ENCODE peak calls at places on chromosomes 3 and 15, in seven cellular contexts. K is cardiac muscle cell; L is activated CD8-positive, alpha-beta memory T cell treated with anti-CD3 and anti-CD28 coated beads, Interleukin-2, amount 50 U/mL, for 48 hours; H is activated CD4-positive, alpha-beta memory T cell treated with anti-CD3 and anti-CD28 coated beads, Interleukin-2, amount 10 ng/mL, durations not matched to agents 7 days and 5 days; N is activated gamma-delta T cell treated with anti-CD3 and anti-CD28 coated beads, Interleukin-2, amount 50 U/mL, for 16 hours; Q is body of pancreas; V is activated naive CD4-positive, alpha-beta T cell treated with anti-CD3 and anti-CD28 coated beads, Interleukin-2, amount 50 U/mL, for 16 hours. Y is an unnamed sample.

GRCh38 chr3:142009029-142009428 is 132.6 kb downstream of the ATP1B3 start:
- DNase-seq in N (no peak), L (no peak), H (no peak), Q (no peak), V (no peak), K (no peak), Y (no peak)

GRCh38 chr3:177475266-177475665 is 278.0 kb upstream of the TBL1XR1 start:
- DNase-seq in H (no peak), N (no peak), K (no peak), V (no peak), L (no peak), Q (no peak), Y (no peak)

GRCh38 chr3:21216598-21216997 is 534.4 kb downstream of the ZNF385D start:
- DNase-seq in L (no peak), N (no peak), K (peak), H (no peak), Q (no peak), V (no peak), Y (no peak)

GRCh38 chr3:120622870-120623718 is 27.0 kb downstream of the NDUFB4 start:
- DNase-seq in Q (no peak), H (peak), K (no peak), L (no peak), V (no peak), N (no peak), Y (no peak)

GRCh38 chr3:114624676-114625181 is 330.9 kb downstream of the TIGIT start:
- DNase-seq in V (no peak), Q (peak), H (no peak), L (no peak), K (peak), N (no peak), Y (no peak)

GRCh38 chr3:162096874-162097273 is 600.3 kb downstream of the OTOL1 start:
- DNase-seq in K (no peak), L (no peak), N (no peak), Q (no peak), H (no peak), V (no peak), Y (no peak)

GRCh38 chr15:73782339-73782979 is 29.3 kb upstream of the INSYN1 start:
- DNase-seq in V (no peak), N (no peak), L (no peak), Q (no peak), K (no peak), H (no peak), Y (no peak)

GRCh38 chr3:133663569-133664313 is 2.0 kb upstream of the TOPBP1 start:
- DNase-seq in L (no peak), V (no peak), H (peak), N (peak), Q (peak), K (peak), Y (no peak)

GRCh38 chr15:82986442-82986780 is 401 bp downstream of the RAMAC start:
- DNase-seq in H (no peak), Q (no peak), K (peak), V (peak), N (no peak), L (no peak), Y (no peak)

GRCh38 chr3:119160815-119161214 is 12.6 kb upstream of the UPK1B start:
- DNase-seq in H (no peak), N (no peak), K (no peak), Q (no peak), L (no peak), V (no peak), Y (no peak)

GRCh38 chr15:60095711-60096110 is 91.6 kb downstream of the FOXB1 start:
- DNase-seq in H (no peak), Q (no peak), L (no peak), K (peak), V (no peak), N (no peak), Y (no peak)

GRCh38 chr15:62644216-62644873 is 398.2 kb upstream of the TPM1 start:
- DNase-seq in L (no peak), N (no peak), K (no peak), Q (no peak), V (no peak), H (no peak), Y (no peak)

GRCh38 chr3:129587061-129587460 is 19.4 kb downstream of the PLXND1 start:
- DNase-seq in N (no peak), L (no peak), H (no peak), Q (no peak), V (no peak), K (no peak), Y (no peak)

GRCh38 chr15:74040115-74040850 is 42.1 kb downstream of the GOLGA6A start:
- DNase-seq in H (no peak), L (no peak), V (no peak), Q (peak), K (peak), N (no peak), Y (no peak)

GRCh38 chr3:53295410-53295809 is 39.6 kb upstream of the TKT start:
- DNase-seq in H (no peak), L (no peak), V (no peak), K (no peak), Q (no peak), N (no peak), Y (no peak)

GRCh38 chr3:140187028-140187427 is 252.0 kb downstream of the CLSTN2 start:
- DNase-seq in L (no peak), Q (no peak), K (no peak), N (no peak), V (no peak), H (no peak), Y (no peak)

GRCh38 chr3:42547401-42547945 is 34.3 kb downstream of the SEC22C start:
- DNase-seq in K (peak), Q (peak), V (peak), N (peak), H (peak), L (peak), Y (peak)

GRCh38 chr3:61387817-61388216 is 136.6 kb upstream of the FHIT start:
- DNase-seq in L (no peak), K (no peak), H (no peak), Q (no peak), V (no peak), N (no peak), Y (no peak)

GRCh38 chr3:25572336-25572735 is 92.4 kb downstream of the TOP2B start:
- DNase-seq in V (no peak), N (no peak), H (no peak), K (no peak), Q (no peak), L (no peak), Y (no peak)

GRCh38 chr3:42588625-42589024 is 2.0 kb upstream of the SS18L2 start:
- DNase-seq in Q (no peak), H (no peak), L (no peak), N (no peak), V (no peak), K (no peak), Y (no peak)

GRCh38 chr3:65721386-65721785 is 317.3 kb downstream of the MAGI1 start:
- DNase-seq in N (no peak), H (no peak), L (no peak), V (no peak), Q (no peak), K (no peak), Y (no peak)

GRCh38 chr15:69293741-69294615 is 4.7 kb upstream of the PAQR5 start:
- DNase-seq in N (no peak), K (no peak), L (no peak), V (no peak), H (no peak), Q (no peak), Y (peak)

GRCh38 chr3:56980798-56981390 is 79.6 kb upstream of the SPATA12 start:
- DNase-seq in L (peak), V (peak), Q (no peak), N (peak), H (peak), K (peak), Y (peak)

GRCh38 chr3:67077656-67078055 is 79.5 kb downstream of the KBTBD8 start:
- DNase-seq in V (no peak), Q (no peak), N (no peak), H (no peak), L (no peak), K (peak), Y (no peak)

GRCh38 chr3:159818399-159818798 is 170.2 kb upstream of the IL12A start:
- DNase-seq in V (no peak), L (no peak), K (no peak), Q (no peak), H (no peak), N (no peak), Y (no peak)

GRCh38 chr3:40215015-40215414 is 94.5 kb upstream of the EIF1B start:
- DNase-seq in H (no peak), N (no peak), Q (no peak), K (no peak), V (no peak), L (no peak), Y (no peak)

GRCh38 chr3:14547693-14548092 is 7.6 kb upstream of the GRIP2 start:
- DNase-seq in Q (no peak), N (no peak), V (no peak), K (no peak), H (no peak), L (no peak), Y (no peak)

GRCh38 chr15:64870350-64870749 is 28.6 kb downstream of the PLEKHO2 start:
- DNase-seq in Q (no peak), L (no peak), H (no peak), N (no peak), V (no peak), K (no peak), Y (no peak)

GRCh38 chr15:51971353-51972133 is at the start of gene LEO1:
- DNase-seq in K (peak), V (peak), L (peak), H (peak), N (peak), Q (peak), Y (peak)

GRCh38 chr15:25437751-25438600 is 848 bp downstream of the UBE3A start:
- DNase-seq in H (peak), N (peak), K (peak), Q (peak), L (peak), V (peak), Y (peak)

GRCh38 chr15:29656636-29657475 is 165.4 kb downstream of the TJP1 start:
- DNase-seq in H (no peak), Q (no peak), K (peak), L (no peak), N (no peak), V (no peak), Y (peak)

GRCh38 chr15:100788080-100788730 is 91.4 kb upstream of the ALDH1A3 start:
- DNase-seq in H (peak), L (peak), K (no peak), Q (no peak), V (no peak), N (no peak), Y (no peak)

GRCh38 chr3:122912772-122913538 is 114.6 kb downstream of the SEMA5B start:
- DNase-seq in V (no peak), H (no peak), N (no peak), L (no peak), K (no peak), Q (no peak), Y (no peak)